ENCODE peak calls at places on chromosomes 6 and 20, in eight cellular contexts. Q is right cardiac atrium, T is cardiac muscle cell, O is testis, Y is GM12865, C is HTR-8/SVneo, H is ELR, D is NCI-H1092 treated with DMSO at 0.1 percent for 48 hours. I is an unnamed sample.

GRCh38 chr20:5168582-5169396 is 42.0 kb downstream of the CDS2 start:
- DNase-seq in Y (no peak), D (peak), H (peak), Q (peak), O (no peak), C (peak), T (peak), I (no peak)

GRCh38 chr6:121711472-121711871 is 276.0 kb downstream of the GJA1 start:
- DNase-seq in D (no peak), Y (no peak), T (no peak), O (no peak), H (no peak), Q (peak), C (no peak), I (no peak)

GRCh38 chr20:34817801-34818200 is 7.7 kb downstream of the NCOA6 start:
- DNase-seq in Y (no peak), C (no peak), O (no peak), T (no peak), H (no peak), Q (no peak), D (no peak), I (no peak)

GRCh38 chr6:18400831-18401446 is 13.8 kb downstream of the RNF144B start:
- DNase-seq in Y (peak), T (no peak), O (no peak), D (no peak), C (no peak), Q (no peak), H (peak), I (peak)

GRCh38 chr6:4256969-4257368 is 121.6 kb upstream of the ECI2 start:
- DNase-seq in Y (no peak), C (no peak), H (peak), O (no peak), D (no peak), T (peak), Q (no peak), I (no peak)

GRCh38 chr6:133814797-133815196 is 74.1 kb upstream of the TCF21 start:
- DNase-seq in D (no peak), O (no peak), Y (no peak), C (no peak), T (peak), H (peak), Q (no peak), I (no peak)

GRCh38 chr6:104531591-104531990 is 328.1 kb downstream of the HACE1 start:
- DNase-seq in H (no peak), T (no peak), Q (no peak), Y (no peak), C (no peak), O (no peak), D (no peak), I (no peak)

GRCh38 chr20:52676282-52676995 is 295.7 kb upstream of the TSHZ2 start:
- DNase-seq in C (no peak), Y (no peak), D (no peak), T (no peak), Q (no peak), O (no peak), H (no peak), I (no peak)

GRCh38 chr6:84018453-84019061 is 15.0 kb upstream of the MRAP2 start:
- DNase-seq in D (no peak), O (no peak), C (no peak), H (no peak), Q (no peak), Y (no peak), T (no peak), I (no peak)

GRCh38 chr6:30615219-30615957 is 1.7 kb downstream of the PPP1R10 start:
- DNase-seq in C (no peak), H (peak), D (peak), O (no peak), Y (peak), T (peak), Q (peak), I (no peak)

GRCh38 chr6:152595507-152595906 is 41.7 kb downstream of the SYNE1 start:
- DNase-seq in H (peak), C (no peak), O (no peak), Y (peak), D (no peak), T (peak), Q (no peak), I (no peak)

GRCh38 chr6:125314019-125314581 is 12.3 kb upstream of the HDDC2 start:
- DNase-seq in C (peak), Y (peak), O (peak), H (peak), D (peak), Q (peak), T (peak), I (peak)

GRCh38 chr6:169839898-169840631 is 88.6 kb downstream of the ERMARD start:
- DNase-seq in H (no peak), T (no peak), C (no peak), O (peak), Y (no peak), D (no peak), Q (no peak), I (no peak)

GRCh38 chr20:45337367-45338120 is 10.7 kb downstream of the SDC4 start:
- DNase-seq in D (no peak), Y (no peak), H (peak), T (peak), O (peak), Q (peak), C (peak), I (no peak)

GRCh38 chr20:37600486-37600885 is 72.8 kb upstream of the BLCAP start:
- DNase-seq in D (no peak), Y (no peak), T (no peak), Q (no peak), O (no peak), H (no peak), C (no peak), I (no peak)

GRCh38 chr20:21509597-21510331 is 4.1 kb downstream of the NKX2-2 start:
- DNase-seq in D (no peak), O (peak), C (no peak), T (peak), Q (no peak), H (peak), Y (no peak), I (peak)

GRCh38 chr6:166381733-166382499 is 824 bp downstream of the MPC1 start:
- DNase-seq in Q (peak), H (peak), C (peak), O (peak), D (peak), Y (peak), T (peak), I (peak)

GRCh38 chr20:3446779-3447178 is 24.0 kb upstream of the ATRN start:
- DNase-seq in D (no peak), T (no peak), H (no peak), Y (no peak), O (no peak), Q (no peak), C (no peak), I (no peak)